ENCODE peak calls at places on chromosome 22, in four cellular contexts. G is breast epithelium; R is K562; D is CD4-positive, CD25-positive, alpha-beta regulatory T cell. F is an unnamed sample.

GRCh38 chr22:17613280-17613679 is 15.3 kb downstream of the ATP6V1E1 start:
- DNase-seq in G (no peak), R (no peak), D (no peak), F (no peak)

GRCh38 chr22:50544078-50544745 is 1.5 kb upstream of the KLHDC7B start:
- DNase-seq in R (no peak), G (no peak), D (peak; percentile 70), F (peak; percentile 71)

GRCh38 chr22:43396934-43397457 is 14.8 kb upstream of the MPPED1 start:
- DNase-seq in D (no peak), R (no peak), G (no peak), F (no peak)

GRCh38 chr22:42330953-42331525 is 60.6 kb upstream of the TCF20 start:
- DNase-seq in D (no peak), G (no peak), R (no peak), F (no peak)

GRCh38 chr22:42273855-42274451 is 3.5 kb upstream of the TCF20 start:
- DNase-seq in D (no peak), G (no peak), R (no peak), F (no peak)

GRCh38 chr22:23306438-23306921 is 126.2 kb downstream of the BCR start:
- DNase-seq in R (no peak), G (peak; percentile 46), D (no peak), F (peak; percentile 60)

GRCh38 chr22:20979243-20979809 is 2.8 kb upstream of the LZTR1 start:
- DNase-seq in G (peak; percentile 77), D (peak; percentile 50), R (peak; percentile 94), F (peak; percentile 77)

GRCh38 chr22:49826603-49827306 is 918 bp downstream of the BRD1 start:
- DNase-seq in D (no peak), G (no peak), R (no peak), F (peak; percentile 72)

GRCh38 chr22:43275545-43275981 is 67.6 kb downstream of the SCUBE1 start:
- DNase-seq in D (no peak), G (no peak), R (peak; percentile 40), F (no peak)

GRCh38 chr22:44676441-44677298 is 25.3 kb upstream of the PRR5 start:
- DNase-seq in D (no peak), R (peak; percentile 84), G (no peak), F (no peak)

GRCh38 chr22:20952544-20953341 is 14.3 kb upstream of the AIFM3 start:
- DNase-seq in D (no peak), G (no peak), R (no peak), F (no peak)

GRCh38 chr22:31753005-31753633 is 700 bp upstream of the DEPDC5 start:
- DNase-seq in D (no peak), R (peak; percentile 45), G (no peak), F (peak; percentile 67)

GRCh38 chr22:38460367-38460952 is 5.5 kb upstream of the KCNJ4 start:
- DNase-seq in D (no peak), R (no peak), G (no peak), F (no peak)

GRCh38 chr22:38456841-38457699 is 2.1 kb upstream of the KCNJ4 start:
- DNase-seq in D (no peak), G (no peak), R (no peak), F (no peak)

GRCh38 chr22:38461414-38462081 is 6.3 kb upstream of the KDELR3 start:
- DNase-seq in R (peak; percentile 71), D (no peak), G (peak; percentile 83), F (peak; percentile 83)

GRCh38 chr22:38462960-38463784 is 4.7 kb upstream of the KDELR3 start:
- DNase-seq in D (no peak), R (peak; percentile 43), G (no peak), F (no peak)

DNA sequence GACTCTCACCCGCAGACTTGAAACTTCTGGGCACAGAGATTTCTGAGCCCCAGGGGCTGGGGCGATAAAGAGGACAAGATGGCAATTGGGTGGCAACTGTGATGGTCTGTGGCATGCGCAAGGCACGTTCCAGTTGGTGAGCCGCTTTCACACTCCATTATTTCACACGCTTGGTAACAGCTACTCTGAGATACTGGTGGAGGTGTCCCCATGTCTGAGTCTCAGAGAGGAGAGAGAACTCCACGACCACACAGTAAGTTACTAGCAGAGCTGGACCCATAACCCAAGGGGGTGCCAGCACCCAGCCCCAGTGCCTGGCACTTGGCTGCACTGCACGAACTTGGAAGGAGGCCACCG is 6.0 kb upstream of the KCNJ4 start:
- DNase-seq in D (no peak), R (no peak), G (no peak), F (no peak)
- H3K4me1 ChIP-seq in D (peaks cover 9% of the 10 kb centered on the region), R (peaks cover 14% of the 10 kb centered on the region), G (no peaks in the 10 kb centered on the region), F (peaks cover 3% of the 10 kb centered on the region)

GRCh38 chr22:39610246-39610645 is 39.7 kb downstream of the CACNA1I start:
- DNase-seq in D (no peak), G (no peak), R (no peak), F (no peak)
- H3K4me1 ChIP-seq in D (peaks cover 10% of the 10 kb centered on the region), G (no peaks in the 10 kb centered on the region), R (no peaks in the 10 kb centered on the region), F (no peaks in the 10 kb centered on the region)

GRCh38 chr22:27790396-27791216 is 10.9 kb downstream of the MN1 start:
- DNase-seq in G (no peak), R (no peak), D (no peak), F (no peak)
- H3K4me1 ChIP-seq in G (no peaks in the 10 kb centered on the region), R (no peaks in the 10 kb centered on the region), D (no peaks in the 10 kb centered on the region), F (no peaks in the 10 kb centered on the region)

GRCh38 chr22:39176067-39176621 is 23.7 kb upstream of the CBX7 start:
- DNase-seq in G (peak; percentile 84), R (no peak), D (no peak), F (peak; percentile 87)
- H3K4me1 ChIP-seq in G (peaks cover 26% of the 10 kb centered on the region), R (peaks cover 13% of the 10 kb centered on the region), D (peaks cover 63% of the 10 kb centered on the region), F (peaks cover 55% of the 10 kb centered on the region)

F was measured in adrenal gland.